ENCODE peak calls at places on chromosomes 4 and X, in seven cellular contexts. B is aorta, T is HL-60, Z is IMR-90, E is cardiac muscle cell, O is transverse colon, G is uterus. W is an unnamed sample.

GRCh38 chr4:77149789-77150188 is 7.2 kb upstream of the CCNG2 start:
- DNase-seq in B (no peak), T (no peak), Z (no peak), E (no peak), O (no peak), G (no peak), W (no peak)

GRCh38 chr4:53601251-53601764 is 10.0 kb upstream of the LNX1 start:
- DNase-seq in B (no peak), T (no peak), Z (no peak), E (peak; percentile 43), O (peak; percentile 29), G (no peak), W (no peak)

GRCh38 chrX:30971761-30972603 is 82.9 kb upstream of the TAB3 start:
- DNase-seq in B (no peak), T (peak; percentile 37), Z (peak; percentile 45), E (peak; percentile 75), O (peak; percentile 17), G (no peak), W (peak; percentile 1)

GRCh38 chr4:9704551-9705332 is 76.7 kb upstream of the DRD5 start:
- DNase-seq in B (no peak), T (no peak), Z (no peak), E (no peak), O (peak; percentile 22), G (no peak), W (no peak)

GRCh38 chr4:7429069-7429416 is 5.7 kb downstream of the PSAPL1 start:
- DNase-seq in B (peak; percentile 3), T (no peak), Z (no peak), E (no peak), O (no peak), G (no peak), W (no peak)

GRCh38 chrX:22085969-22086368 is 53.8 kb downstream of the PHEX start:
- DNase-seq in B (no peak), T (no peak), Z (no peak), E (no peak), O (no peak), G (no peak), W (no peak)

GRCh38 chrX:103211012-103211715 is 3.7 kb upstream of the BEX4 start:
- DNase-seq in B (peak; percentile 52), T (peak; percentile 28), Z (peak; percentile 34), E (peak; percentile 82), O (peak; percentile 38), G (peak; percentile 43), W (peak; percentile 24)

GRCh38 chr4:69096111-69096656 is at the start of gene UGT2B7:
- DNase-seq in B (no peak), T (no peak), Z (no peak), E (no peak), O (no peak), G (no peak), W (no peak)

GRCh38 chr4:113969935-113970334 is 9.5 kb downstream of the ARSJ start:
- DNase-seq in B (no peak), T (no peak), Z (no peak), E (no peak), O (no peak), G (no peak), W (no peak)

GRCh38 chr4:79141530-79141929 is 184.3 kb downstream of the NAA11 start:
- DNase-seq in B (no peak), T (peak; percentile 18), Z (peak; percentile 1), E (peak; percentile 82), O (no peak), G (no peak), W (no peak)

GRCh38 chr4:107599841-107600240 is 120.2 kb downstream of the PAPSS1 start:
- DNase-seq in B (no peak), T (no peak), Z (no peak), E (no peak), O (no peak), G (no peak), W (no peak)

GRCh38 chr4:148154769-148155168 is 287.4 kb downstream of the NR3C2 start:
- DNase-seq in B (no peak), T (no peak), Z (no peak), E (no peak), O (no peak), G (no peak), W (no peak)

GRCh38 chr4:151415978-151416377 is 7.0 kb downstream of the FHIP1A start:
- DNase-seq in B (no peak), T (no peak), Z (peak; percentile 50), E (no peak), O (no peak), G (no peak), W (no peak)

GRCh38 chr4:94345267-94345666 is 2.6 kb upstream of the HPGDS start:
- DNase-seq in B (no peak), T (peak; percentile 15), Z (no peak), E (no peak), O (no peak), G (no peak), W (no peak)

GRCh38 chrX:39613508-39613921 is 484.2 kb downstream of the BCOR start:
- DNase-seq in B (no peak), T (no peak), Z (no peak), E (peak; percentile 22), O (peak; percentile 51), G (peak; percentile 56), W (no peak)

GRCh38 chrX:378443-378842 is 8.3 kb downstream of the PPP2R3B start:
- DNase-seq in B (no peak), T (peak; percentile 81), Z (no peak), E (peak; percentile 18), O (no peak), G (no peak), W (no peak)

GRCh38 chr4:74805601-74806000 is 11.3 kb upstream of the BTC start:
- DNase-seq in B (no peak), T (no peak), Z (peak; percentile 66), E (no peak), O (no peak), G (no peak), W (no peak)

GRCh38 chr4:74522251-74522991 is 77.5 kb downstream of the AREG start:
- DNase-seq in B (no peak), T (no peak), Z (peak; percentile 63), E (no peak), O (no peak), G (no peak), W (no peak)

GRCh38 chrX:72052415-72053090 is 79.2 kb downstream of the RTL5 start:
- DNase-seq in B (no peak), T (no peak), Z (peak; percentile 22), E (no peak), O (no peak), G (no peak), W (no peak)

DNA sequence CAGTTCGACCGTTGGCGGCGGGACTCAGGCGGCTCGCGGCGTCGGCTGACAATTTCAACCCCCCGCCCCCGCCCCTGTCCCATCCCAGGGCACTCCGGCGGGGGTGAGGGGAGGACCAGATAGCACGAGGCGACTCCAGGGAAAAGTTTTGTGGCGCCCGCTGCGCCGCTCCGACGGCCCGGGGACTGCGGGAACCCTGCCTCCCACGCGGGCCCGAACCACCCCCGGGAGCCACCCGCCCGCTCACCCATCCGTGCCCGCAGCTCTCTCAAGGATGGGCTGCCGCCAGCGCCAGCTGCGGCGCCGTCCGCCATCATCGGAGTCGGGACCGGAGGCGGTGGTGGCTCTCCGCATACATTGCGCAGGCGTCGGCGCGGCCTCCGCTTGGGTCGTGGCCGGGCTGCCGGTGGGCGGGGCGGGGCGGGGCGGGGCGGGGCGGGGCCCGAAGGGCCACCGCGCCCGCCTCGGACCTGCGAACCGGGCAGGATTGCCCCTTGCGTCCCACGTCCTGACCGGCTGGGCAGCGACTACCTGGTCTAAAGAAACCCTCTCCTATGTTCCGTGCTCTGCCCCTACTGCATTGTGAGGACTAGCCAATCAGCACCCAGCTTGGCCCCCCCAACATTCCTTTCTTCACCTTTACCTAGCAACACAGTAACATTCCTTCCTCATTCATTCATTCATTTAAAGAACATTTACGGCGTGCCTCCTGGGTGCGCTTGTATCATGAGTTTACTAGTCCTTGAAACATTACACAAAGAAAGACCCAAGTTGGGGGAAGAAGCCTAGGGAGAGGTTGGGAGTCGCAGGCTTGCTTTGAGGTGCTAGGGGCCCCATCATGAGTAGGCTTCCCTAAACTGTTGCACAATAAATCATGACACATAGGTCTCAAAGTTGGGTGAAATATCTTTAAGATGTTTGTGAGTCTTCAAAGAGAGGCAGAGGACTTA is at the start of gene MAP7D3:
- DNase-seq in B (peak; percentile 70), T (peak; percentile 47), Z (peak; percentile 33), E (peak; percentile 76), O (peak; percentile 64), G (peak; percentile 58), W (peak; percentile 18)
- H3K27ac ChIP-seq in B (peak within 1 kb of the TSS; percentile 51), T (peak within 1 kb of the TSS; percentile 70), Z (peak within 1 kb of the TSS; percentile 61), E (no peak within 1 kb of the TSS), O (peak within 1 kb of the TSS; percentile 75), G (peak within 1 kb of the TSS; percentile 83), W (no peak within 1 kb of the TSS)

DNA sequence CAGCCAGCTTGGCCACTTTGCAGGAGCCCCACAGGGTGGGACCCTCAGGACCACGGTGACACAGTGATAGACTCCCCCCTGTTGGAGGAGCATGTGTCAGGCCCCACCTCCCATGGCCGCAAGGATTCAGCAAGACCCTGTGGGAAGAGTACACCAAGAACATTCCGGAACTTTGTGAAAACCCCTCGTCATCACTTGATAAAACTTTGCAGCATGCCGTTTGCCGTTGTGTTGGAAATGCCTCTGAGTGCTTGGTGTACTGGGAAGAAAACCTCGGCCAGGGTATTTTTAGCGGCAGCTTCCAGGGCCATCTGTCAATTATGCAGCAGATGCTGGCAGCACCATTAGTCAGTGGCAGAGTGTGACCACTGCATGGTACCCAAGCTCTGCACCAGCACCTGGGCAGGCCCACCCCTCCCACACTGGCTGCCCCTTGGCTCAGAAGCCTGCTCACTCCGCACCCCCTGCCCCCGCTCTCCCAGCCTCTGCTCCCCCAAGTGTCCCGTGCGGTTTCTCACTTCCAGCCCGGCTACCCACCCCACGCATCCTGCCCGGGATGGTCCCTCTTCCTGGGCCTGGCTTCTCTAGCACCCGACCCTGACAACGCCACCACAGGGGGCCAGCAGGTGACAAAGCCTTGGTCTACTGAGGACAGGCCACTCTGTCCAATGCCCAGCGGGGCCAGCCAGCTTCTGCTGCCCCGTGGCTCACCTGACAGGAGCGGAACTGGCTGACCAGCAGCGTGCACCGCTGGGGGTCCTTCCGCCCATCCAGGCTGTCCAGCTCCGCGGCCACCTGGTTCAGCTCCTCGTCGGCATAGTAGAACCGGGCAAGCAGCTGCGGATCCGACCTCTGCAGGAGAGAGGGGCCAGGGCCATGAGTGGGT is 65.0 kb downstream of the ZFYVE28 start:
- DNase-seq in B (no peak), T (no peak), Z (no peak), E (peak; percentile 79), O (peak; percentile 6), G (no peak), W (no peak)
- H3K27ac ChIP-seq in B (no peak overlapping the region), T (no peak overlapping the region), Z (no peak overlapping the region), E (peak overlapping the region; percentile 52), O (no peak overlapping the region), G (no peak overlapping the region), W (peak overlapping the region; percentile 27)

GRCh38 chr4:82500106-82500738 is 61.6 kb downstream of the TMEM150C start:
- DNase-seq in B (no peak), T (no peak), Z (peak; percentile 30), E (no peak), O (no peak), G (no peak), W (no peak)
- H3K27ac ChIP-seq in B (no peak overlapping the region), T (no peak overlapping the region), Z (no peak overlapping the region), E (no peak overlapping the region), O (no peak overlapping the region), G (no peak overlapping the region), W (peak overlapping the region; percentile 58)

GRCh38 chrX:130139474-130140201 is 26.0 kb downstream of the AIFM1 start:
- DNase-seq in B (no peak), T (no peak), Z (no peak), E (peak; percentile 8), O (no peak), G (no peak), W (no peak)
- H3K27ac ChIP-seq in B (no peak overlapping the region), T (no peak overlapping the region), Z (no peak overlapping the region), E (peak overlapping the region; percentile 68), O (no peak overlapping the region), G (no peak overlapping the region), W (no peak overlapping the region)

GRCh38 chr4:183253451-183253850 is 66.6 kb downstream of the CLDN22 start:
- DNase-seq in B (no peak), T (no peak), Z (no peak), E (no peak), O (no peak), G (no peak), W (no peak)
- H3K27ac ChIP-seq in B (no peak overlapping the region), T (no peak overlapping the region), Z (no peak overlapping the region), E (no peak overlapping the region), O (no peak overlapping the region), G (peak overlapping the region; percentile 40), W (no peak overlapping the region)

W was measured in caudate nucleus.